ENCODE peak calls at places on chromosomes 4 and X, in six cellular contexts. H is uterus, X is K562, O is fibroblast of the aortic adventitia, S is H1, F is epithelial cell of esophagus. T is an unnamed sample.

GRCh38 chr4:82320351-82320750 is 53.4 kb downstream of the HNRNPD start:
- DNase-seq in F (peak; percentile 20), X (no peak), O (no peak), H (no peak), S (no peak), T (no peak)

GRCh38 chr4:182642831-182643230 is 274.4 kb downstream of the DCTD start:
- DNase-seq in H (no peak), F (no peak), X (no peak), O (peak; percentile 3), S (no peak), T (peak; percentile 37)

GRCh38 chrX:118049713-118050112 is 66.9 kb downstream of the KLHL13 start:
- DNase-seq in X (no peak), O (no peak), F (peak; percentile 29), S (no peak), H (no peak), T (no peak)

GRCh38 chr4:163582688-163583087 is 88.2 kb downstream of the TMA16 start:
- DNase-seq in S (no peak), X (no peak), O (no peak), F (peak; percentile 13), H (no peak), T (no peak)

GRCh38 chr4:24674279-24674678 is 89.9 kb upstream of the DHX15 start:
- DNase-seq in H (no peak), O (no peak), F (no peak), S (no peak), X (no peak), T (no peak)

GRCh38 chr4:108786351-108786750 is 23.5 kb upstream of the ETNPPL start:
- DNase-seq in F (no peak), H (no peak), S (peak; percentile 38), X (no peak), O (no peak), T (no peak)

GRCh38 chrX:41333744-41333993 is 293 bp upstream of the DDX3X start:
- DNase-seq in H (peak; percentile 89), X (no peak), F (peak; percentile 76), S (no peak), O (peak; percentile 96), T (peak; percentile 92)

GRCh38 chr4:185911556-185912064 is 99.6 kb upstream of the SORBS2 start:
- DNase-seq in O (peak; percentile 15), F (peak; percentile 41), X (no peak), H (no peak), S (no peak), T (no peak)

GRCh38 chr4:123600426-123600825 is 203.8 kb downstream of the SPRY1 start:
- DNase-seq in H (no peak), O (no peak), X (no peak), S (no peak), F (no peak), T (no peak)

GRCh38 chrX:81354954-81355353 is 153.1 kb downstream of the SH3BGRL start:
- DNase-seq in S (no peak), O (no peak), F (no peak), X (no peak), H (no peak), T (no peak)

GRCh38 chr4:184189966-184190365 is 27.7 kb downstream of the ENPP6 start:
- DNase-seq in X (no peak), F (peak; percentile 6), O (no peak), S (no peak), H (no peak), T (no peak)

GRCh38 chr4:150573534-150573933 is 8.4 kb upstream of the MAB21L2 start:
- DNase-seq in X (no peak), H (no peak), O (peak; percentile 59), F (peak; percentile 8), S (no peak), T (no peak)

GRCh38 chr4:19005211-19005610 is 983.7 kb upstream of the LCORL start:
- DNase-seq in O (no peak), F (no peak), X (no peak), H (no peak), S (no peak), T (no peak)

GRCh38 chr4:158259955-158260575 is 49.8 kb downstream of the TMEM144 start:
- DNase-seq in H (no peak), S (no peak), X (no peak), F (peak; percentile 32), O (peak; percentile 77), T (peak; percentile 18)

GRCh38 chr4:20248155-20248558 is 3.5 kb upstream of the SLIT2 start:
- DNase-seq in H (peak; percentile 18), F (peak; percentile 60), X (no peak), S (no peak), O (peak; percentile 89), T (peak; percentile 29)

GRCh38 chrX:14029039-14029424 is 660 bp downstream of the GEMIN8 start:
- DNase-seq in O (peak; percentile 9), H (no peak), X (peak; percentile 18), S (no peak), F (no peak), T (no peak)

GRCh38 chr4:38075370-38076152 is 115.4 kb downstream of the PTTG2 start:
- DNase-seq in S (no peak), F (peak; percentile 71), H (no peak), O (peak; percentile 87), X (no peak), T (peak; percentile 57)

GRCh38 chr4:48131736-48132135 is 2.3 kb downstream of the TXK start:
- DNase-seq in F (no peak), O (no peak), H (no peak), X (no peak), S (no peak), T (no peak)
- H3K4me3 ChIP-seq in F (no peak overlapping the region), O (no peak overlapping the region), H (no peak overlapping the region), X (no peak overlapping the region), S (no peak overlapping the region), T (no peak overlapping the region)

GRCh38 chrX:2910109-2910508 is 19.0 kb downstream of the ARSD start:
- DNase-seq in O (no peak), S (no peak), H (no peak), X (no peak), F (no peak), T (no peak)

GRCh38 chrX:2908125-2908685 is 20.9 kb downstream of the ARSD start:
- DNase-seq in X (no peak), O (no peak), S (no peak), H (no peak), F (no peak), T (no peak)

GRCh38 chrX:2907295-2907694 is 21.8 kb downstream of the ARSD start:
- DNase-seq in X (no peak), F (no peak), S (no peak), O (no peak), H (no peak), T (no peak)

GRCh38 chrX:2917767-2918166 is 11.4 kb downstream of the ARSD start:
- DNase-seq in S (no peak), F (no peak), H (no peak), O (no peak), X (peak; percentile 19), T (no peak)

DNA sequence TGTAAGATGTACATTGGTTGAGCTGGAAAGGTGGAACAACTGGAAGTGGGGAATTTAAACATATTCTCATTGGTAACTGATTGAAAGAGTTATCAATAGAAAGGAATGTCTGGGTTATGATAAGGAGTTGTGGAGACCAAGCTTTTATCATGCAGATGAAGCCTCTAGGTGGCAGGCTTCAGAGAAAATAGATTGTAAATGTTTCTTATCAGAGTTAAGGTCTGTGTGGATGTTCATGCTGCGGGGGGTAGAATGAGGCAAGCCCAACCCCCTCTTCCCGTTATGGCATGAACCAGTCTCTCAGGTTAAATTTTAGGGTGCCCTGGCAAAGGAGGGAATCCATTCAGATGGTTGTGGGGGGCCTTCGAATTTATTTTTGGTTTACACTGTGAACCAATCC is 16.0 kb downstream of the ARSD start:
- DNase-seq in O (no peak), X (peak; percentile 21), H (no peak), F (no peak), S (no peak), T (no peak)
- TF ChIP-seq CTCF in O (no peak), X (peak; percentile 25), H (no peak), F (peak; percentile 6), S (no peak), T (peak; percentile 1)

GRCh38 chr4:27048350-27049100 is 187.9 kb downstream of the STIM2 start:
- DNase-seq in H (no peak), O (peak; percentile 58), X (peak; percentile 35), F (peak; percentile 28), S (no peak), T (peak; percentile 9)
- H3K4me3 ChIP-seq in H (peak overlapping the region; percentile 20), O (peak overlapping the region; percentile 60), X (no peak overlapping the region), F (no peak overlapping the region), S (no peak overlapping the region), T (no peak overlapping the region)

GRCh38 chrX:131812847-131813825 is 210.0 kb upstream of the STK26 start:
- DNase-seq in O (peak; percentile 93), S (no peak), F (no peak), H (peak; percentile 73), X (peak; percentile 24), T (peak; percentile 62)
- TF ChIP-seq CTCF in O (peak; percentile 49), S (no peak), F (no peak), H (peak; percentile 44), X (peak; percentile 58), T (no peak)

GRCh38 chr4:153485374-153485773 is 19.2 kb downstream of the TMEM131L start:
- DNase-seq in H (no peak), X (no peak), O (no peak), S (no peak), F (no peak), T (no peak)

GRCh38 chr4:153481474-153481873 is 15.3 kb downstream of the TMEM131L start:
- DNase-seq in X (no peak), H (no peak), F (no peak), O (no peak), S (no peak), T (peak; percentile 68)

GRCh38 chr4:153485860-153486259 is 19.7 kb downstream of the TMEM131L start:
- DNase-seq in H (no peak), F (no peak), S (no peak), O (no peak), X (no peak), T (no peak)

GRCh38 chr4:153486281-153487151 is 20.4 kb downstream of the TMEM131L start:
- DNase-seq in S (no peak), F (peak; percentile 99), H (peak; percentile 39), O (peak; percentile 83), X (no peak), T (peak; percentile 79)

GRCh38 chr4:153483432-153484418 is 17.6 kb downstream of the TMEM131L start:
- DNase-seq in H (no peak), S (no peak), F (no peak), X (no peak), O (peak; percentile 53), T (peak; percentile 53)
- H3K4me3 ChIP-seq in H (no peak overlapping the region), S (no peak overlapping the region), F (no peak overlapping the region), X (no peak overlapping the region), O (no peak overlapping the region), T (peak overlapping the region; percentile 49)

GRCh38 chr4:66376921-66377320 is 706.6 kb upstream of the EPHA5 start:
- DNase-seq in X (no peak), O (peak; percentile 38), S (no peak), F (no peak), H (no peak), T (no peak)
- TF ChIP-seq CTCF in X (no peak), O (no peak), S (no peak), F (no peak), H (no peak), T (no peak)

DNA sequence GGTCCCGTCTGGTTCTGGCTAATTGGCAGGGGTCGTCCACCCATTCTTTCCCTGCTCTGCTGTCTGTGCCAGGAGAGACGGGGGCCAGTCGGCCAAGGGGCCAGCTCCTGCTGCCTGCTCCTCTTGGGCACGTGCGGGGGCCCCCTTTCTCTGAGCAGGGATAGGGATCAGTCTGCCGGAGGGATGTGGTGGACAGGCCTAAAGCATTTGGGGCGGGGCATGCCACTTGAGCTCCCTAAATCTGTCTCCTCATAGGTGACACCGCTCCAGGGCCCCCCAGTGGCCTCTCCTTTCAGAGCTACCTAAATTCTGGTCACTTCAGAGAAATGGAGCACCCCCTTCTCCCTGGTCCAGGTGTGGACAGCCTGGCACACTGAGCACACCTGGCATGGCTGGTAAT is 4.2 kb upstream of the MSANTD1 start:
- DNase-seq in O (no peak), F (no peak), S (no peak), X (peak; percentile 48), H (no peak), T (no peak)
- H3K4me3 ChIP-seq in O (no peak overlapping the region), F (no peak overlapping the region), S (no peak overlapping the region), X (no peak overlapping the region), H (no peak overlapping the region), T (no peak overlapping the region)

T was measured in GM12865.